ENCODE peak calls at places on chromosomes 11 and 22, in ten cellular contexts. H is AG04450, F is AG09319, V is bronchial epithelial cell, U is Peyer's patch, R is MM.1S, B is activated B cell treated with CpG ODN at 0.5 μM for 24 hours, O is BE2C, L is progenitor cell of endocrine pancreas, S is ovary. P is an unnamed sample.

GRCh38 chr22:45082795-45083194 is 73.0 kb upstream of the PHF21B start:
- DNase-seq in H (no peak), F (no peak), V (no peak), U (no peak), R (no peak), B (no peak), O (peak; percentile 58), L (no peak), S (no peak), P (no peak)

GRCh38 chr11:35389897-35390462 is 29.4 kb downstream of the SLC1A2 start:
- DNase-seq in H (no peak), F (no peak), V (peak; percentile 36), U (no peak), R (no peak), B (no peak), O (no peak), L (no peak), S (no peak), P (peak; percentile 46)

GRCh38 chr11:12077535-12078280 is 32.7 kb upstream of the MICAL2 start:
- DNase-seq in H (no peak), F (no peak), V (peak; percentile 83), U (no peak), R (no peak), B (no peak), O (no peak), L (no peak), S (no peak), P (no peak)

GRCh38 chr11:8706673-8707432 is 24.3 kb downstream of the RPL27A start:
- DNase-seq in H (no peak), F (no peak), V (no peak), U (no peak), R (no peak), B (no peak), O (no peak), L (no peak), S (no peak), P (no peak)

GRCh38 chr11:106482920-106483761 is 405.7 kb downstream of the AASDHPPT start:
- DNase-seq in H (peak; percentile 49), F (no peak), V (peak; percentile 75), U (no peak), R (no peak), B (no peak), O (peak; percentile 8), L (no peak), S (no peak), P (no peak)

GRCh38 chr22:38518620-38519019 is 12.5 kb upstream of the DDX17 start:
- DNase-seq in H (no peak), F (no peak), V (no peak), U (no peak), R (no peak), B (no peak), O (no peak), L (no peak), S (no peak), P (no peak)

GRCh38 chr11:28228196-28228595 is 120.0 kb downstream of the METTL15 start:
- DNase-seq in H (no peak), F (no peak), V (peak; percentile 31), U (no peak), R (no peak), B (no peak), O (no peak), L (no peak), S (no peak), P (no peak)

GRCh38 chr11:67416416-67417335 is 1.2 kb downstream of the CARNS1 start:
- DNase-seq in H (no peak), F (no peak), V (peak; percentile 57), U (peak; percentile 76), R (no peak), B (no peak), O (no peak), L (no peak), S (no peak), P (no peak)

GRCh38 chr22:42074846-42075245 is 798 bp downstream of the PHETA2 start:
- DNase-seq in H (no peak), F (no peak), V (no peak), U (no peak), R (no peak), B (no peak), O (no peak), L (no peak), S (no peak), P (no peak)

GRCh38 chr22:42072606-42073330 is 1.3 kb upstream of the PHETA2 start:
- DNase-seq in H (no peak), F (no peak), V (no peak), U (no peak), R (no peak), B (no peak), O (no peak), L (no peak), S (no peak), P (no peak)

GRCh38 chr22:42073568-42074152 is 388 bp upstream of the PHETA2 start:
- DNase-seq in H (no peak), F (no peak), V (no peak), U (no peak), R (no peak), B (no peak), O (no peak), L (no peak), S (no peak), P (no peak)

GRCh38 chr22:42075277-42075676 is 1.2 kb downstream of the PHETA2 start:
- DNase-seq in H (no peak), F (no peak), V (no peak), U (no peak), R (no peak), B (no peak), O (no peak), L (no peak), S (no peak), P (no peak)

DNA sequence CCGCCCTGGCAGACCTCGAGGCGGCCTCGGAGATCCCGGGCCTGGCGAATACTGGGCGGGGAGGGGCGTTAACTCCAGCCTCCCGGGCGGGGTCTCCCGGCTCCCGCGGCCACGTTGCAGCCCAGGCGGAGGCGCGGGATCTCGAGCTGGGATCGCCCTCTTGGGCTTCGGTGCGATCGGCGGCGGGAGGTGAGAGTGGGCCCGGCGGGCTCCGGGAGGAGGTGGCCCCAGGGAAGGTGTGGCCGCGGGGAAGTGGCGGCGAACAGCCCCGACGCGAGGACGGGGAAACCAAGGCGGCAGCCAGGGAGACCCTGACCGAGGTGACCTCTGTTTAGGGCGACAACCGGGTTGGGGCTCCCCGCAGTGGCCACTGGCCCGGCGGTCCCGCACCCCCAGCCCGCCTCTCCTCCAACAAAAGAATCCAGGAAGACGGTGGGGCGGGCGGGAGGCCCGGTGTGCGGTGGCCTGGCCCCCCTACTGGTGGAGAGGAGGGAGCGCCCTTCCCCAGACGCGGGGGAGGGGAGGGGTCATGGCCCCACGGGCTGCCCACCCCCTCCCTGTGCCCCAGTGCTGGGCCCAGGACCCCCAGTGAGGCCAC is at the start of gene PHETA2:
- DNase-seq in H (no peak), F (no peak), V (no peak), U (peak; percentile 58), R (no peak), B (peak; percentile 65), O (no peak), L (no peak), S (peak; percentile 67), P (peak; percentile 58)
- TF ChIP-seq CTCF in H (peak; percentile 43), F (peak; percentile 34), V (peak; percentile 43), U (peak; percentile 47), R (peak; percentile 19), B (no peak), O (no peak), L (peak; percentile 52), S (peak; percentile 17), P (peak; percentile 58)

DNA sequence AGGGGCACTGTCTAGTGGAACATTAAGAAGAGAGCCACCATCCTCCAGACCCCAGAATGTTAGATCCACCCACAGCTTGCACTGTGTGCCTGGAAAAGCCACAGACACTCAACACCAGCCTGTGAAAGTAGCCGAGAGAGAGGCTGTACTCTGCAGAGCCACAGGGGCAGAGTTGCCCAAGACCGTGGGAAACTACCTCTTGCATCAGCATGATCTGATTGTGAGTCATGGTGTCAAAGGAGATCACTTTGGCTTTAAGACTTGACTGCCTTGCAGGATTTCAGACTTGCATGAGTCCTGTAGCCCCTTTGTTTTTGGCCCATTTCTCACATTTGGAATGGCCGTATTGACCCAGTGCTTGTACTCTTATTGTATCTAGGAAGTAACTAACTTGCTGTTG is 115.9 kb upstream of the CCDC179 start:
- DNase-seq in H (peak; percentile 64), F (no peak), V (peak; percentile 91), U (no peak), R (no peak), B (no peak), O (no peak), L (no peak), S (no peak), P (no peak)
- TF ChIP-seq CTCF in H (no peak), F (no peak), V (no peak), U (no peak), R (no peak), B (no peak), O (no peak), L (no peak), S (no peak), P (no peak)

DNA sequence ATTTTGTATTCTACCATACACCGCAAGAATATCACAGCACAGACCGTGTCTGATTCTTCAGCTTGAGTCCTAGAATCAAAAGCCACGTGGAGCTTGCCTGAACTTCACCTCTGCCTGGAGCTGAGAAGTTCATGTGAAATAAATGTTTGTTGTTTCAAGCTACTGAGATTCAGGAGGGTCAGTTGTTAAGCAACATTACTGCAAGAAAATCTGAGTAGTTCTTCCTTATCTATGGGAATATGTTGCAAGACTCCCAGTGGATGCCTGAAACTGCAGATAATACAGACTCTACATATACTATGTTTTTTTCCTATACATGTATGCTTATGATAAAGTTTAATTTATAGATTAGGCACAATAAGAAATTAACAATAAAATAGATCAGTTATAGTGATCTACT is 995.3 kb downstream of the TBC1D22A start:
- DNase-seq in H (no peak), F (no peak), V (no peak), U (no peak), R (no peak), B (no peak), O (no peak), L (no peak), S (no peak), P (no peak)
- TF ChIP-seq CTCF in H (no peak), F (no peak), V (no peak), U (no peak), R (no peak), B (no peak), O (no peak), L (no peak), S (no peak), P (no peak)

GRCh38 chr22:24555160-24555495 is 190 bp upstream of the GUCD1 start:
- DNase-seq in H (peak; percentile 97), F (peak; percentile 98), V (peak; percentile 92), U (peak; percentile 99), R (peak; percentile 99), B (peak; percentile 94), O (peak; percentile 100), L (peak; percentile 99), S (peak; percentile 100), P (peak; percentile 99)

GRCh38 chr22:24553597-24554315 is 1.2 kb downstream of the GUCD1 start:
- DNase-seq in H (no peak), F (no peak), V (no peak), U (no peak), R (peak; percentile 31), B (no peak), O (no peak), L (no peak), S (peak; percentile 37), P (no peak)

GRCh38 chr22:24559471-24559870 is 3.7 kb downstream of the SNRPD3 start:
- DNase-seq in H (no peak), F (no peak), V (no peak), U (no peak), R (no peak), B (no peak), O (no peak), L (no peak), S (no peak), P (no peak)

GRCh38 chr22:24554316-24555159 is at the start of gene GUCD1:
- DNase-seq in H (no peak), F (no peak), V (peak; percentile 18), U (peak; percentile 29), R (peak; percentile 52), B (no peak), O (no peak), L (no peak), S (no peak), P (peak; percentile 53)

GRCh38 chr22:24555496-24556253 is at the start of gene SNRPD3:
- DNase-seq in H (peak; percentile 82), F (peak; percentile 78), V (peak; percentile 81), U (peak; percentile 90), R (peak; percentile 92), B (peak; percentile 85), O (peak; percentile 94), L (peak; percentile 80), S (peak; percentile 91), P (peak; percentile 86)
- TF ChIP-seq CTCF in H (peak; percentile 37), F (no peak), V (no peak), U (no peak), R (no peak), B (no peak), O (peak; percentile 17), L (no peak), S (peak; percentile 66), P (no peak)